ENCODE peak calls at places on chromosome 20, in six cellular contexts. D, P, M, U, G and Y are unnamed samples.
A peak's percentile ranks its signal among the peaks of the same experiment; 100 is the strongest.

GRCh38 chr20:3808141-3808479 is 12.0 kb downstream of the CDC25B start:
- DNase-seq in D (no peak), P (peak; percentile 91), M (peak; percentile 93), U (peak; percentile 62), G (peak; percentile 85), Y (peak; percentile 95)

GRCh38 chr20:37711987-37712961 is 18.4 kb downstream of the CTNNBL1 start:
- DNase-seq in D (no peak), P (peak; percentile 32), M (no peak), U (no peak), G (no peak), Y (no peak)

GRCh38 chr20:15708984-15709598 is 864.2 kb downstream of the KIF16B start:
- DNase-seq in D (peak; percentile 28), P (peak; percentile 37), M (peak; percentile 1), U (peak; percentile 23), G (no peak), Y (no peak)

GRCh38 chr20:23289724-23290395 is 60.7 kb upstream of the NXT1 start:
- DNase-seq in D (no peak), P (no peak), M (no peak), U (no peak), G (no peak), Y (no peak)

GRCh38 chr20:10313701-10314100 is 95.1 kb downstream of the SNAP25 start:
- DNase-seq in D (no peak), P (no peak), M (no peak), U (no peak), G (no peak), Y (no peak)

GRCh38 chr20:40286991-40287531 is 402.0 kb downstream of the MAFB start:
- DNase-seq in D (no peak), P (peak; percentile 70), M (no peak), U (no peak), G (no peak), Y (peak; percentile 92)

GRCh38 chr20:17771206-17772004 is 71.6 kb downstream of the BANF2 start:
- DNase-seq in D (no peak), P (no peak), M (no peak), U (peak; percentile 40), G (no peak), Y (no peak)

GRCh38 chr20:50987493-50988210 is 29.0 kb downstream of the MOCS3 start:
- DNase-seq in D (no peak), P (peak; percentile 71), M (peak; percentile 77), U (peak; percentile 91), G (peak; percentile 67), Y (peak; percentile 72)

GRCh38 chr20:48668451-48668946 is 159.3 kb downstream of the PREX1 start:
- DNase-seq in D (no peak), P (no peak), M (no peak), U (no peak), G (peak; percentile 82), Y (peak; percentile 80)

GRCh38 chr20:3818155-3819151 is 1.9 kb upstream of the AP5S1 start:
- DNase-seq in D (no peak), P (peak; percentile 84), M (peak; percentile 74), U (peak; percentile 73), G (peak; percentile 73), Y (peak; percentile 75)

GRCh38 chr20:17225891-17226409 is 890 bp upstream of the PCSK2 start:
- DNase-seq in D (no peak), P (no peak), M (no peak), U (peak; percentile 65), G (peak; percentile 24), Y (no peak)

GRCh38 chr20:8408587-8409307 is 276.7 kb downstream of the PLCB1 start:
- DNase-seq in D (no peak), P (no peak), M (no peak), U (no peak), G (no peak), Y (no peak)

GRCh38 chr20:11948809-11949208 is 31.1 kb downstream of the BTBD3 start:
- DNase-seq in D (no peak), P (no peak), M (no peak), U (no peak), G (no peak), Y (no peak)

GRCh38 chr20:43911066-43911465 is 3.6 kb upstream of the TOX2 start:
- DNase-seq in D (no peak), P (no peak), M (peak; percentile 80), U (no peak), G (no peak), Y (peak; percentile 73)

GRCh38 chr20:6287471-6287870 is 164.6 kb upstream of the FERMT1 start:
- DNase-seq in D (no peak), P (no peak), M (no peak), U (no peak), G (no peak), Y (no peak)

GRCh38 chr20:10263385-10264165 is 44.9 kb downstream of the SNAP25 start:
- DNase-seq in D (no peak), P (no peak), M (peak; percentile 48), U (no peak), G (no peak), Y (no peak)

GRCh38 chr20:51413753-51414323 is 128.7 kb downstream of the NFATC2 start:
- DNase-seq in D (peak; percentile 50), P (no peak), M (no peak), U (no peak), G (no peak), Y (no peak)

GRCh38 chr20:48564997-48565396 is 262.8 kb downstream of the PREX1 start:
- DNase-seq in D (no peak), P (no peak), M (no peak), U (no peak), G (no peak), Y (no peak)

GRCh38 chr20:17925940-17926300 is 42.7 kb downstream of the SNX5 start:
- DNase-seq in D (no peak), P (no peak), M (no peak), U (no peak), G (no peak), Y (no peak)

GRCh38 chr20:53028337-53029007 is 56.3 kb downstream of the TSHZ2 start:
- DNase-seq in D (no peak), P (no peak), M (peak; percentile 68), U (no peak), G (no peak), Y (no peak)

GRCh38 chr20:36541227-36542018 is at the start of gene MYL9:
- DNase-seq in D (peak; percentile 44), P (peak; percentile 85), M (peak; percentile 81), U (no peak), G (peak; percentile 96), Y (peak; percentile 70)
- H3K4me3 ChIP-seq in D (peak within 1 kb of the TSS; percentile 68), P (peak within 1 kb of the TSS; percentile 76), M (peak within 1 kb of the TSS; percentile 81), U (no peak within 1 kb of the TSS), G (peak within 1 kb of the TSS; percentile 90), Y (peak within 1 kb of the TSS; percentile 48)

GRCh38 chr20:61646986-61647385 is 394.9 kb downstream of the CDH4 start:
- DNase-seq in D (no peak), P (no peak), M (no peak), U (no peak), G (no peak), Y (no peak)
- H3K27me3 ChIP-seq in D (no peaks in the 10 kb centered on the region), P (no peaks in the 10 kb centered on the region), M (no peaks in the 10 kb centered on the region), U (peaks cover 31% of the 10 kb centered on the region), G (no peaks in the 10 kb centered on the region), Y (peaks cover 5% of the 10 kb centered on the region)

GRCh38 chr20:32205502-32206382 is 1.8 kb downstream of the PLAGL2 start:
- DNase-seq in D (no peak), P (no peak), M (no peak), U (no peak), G (no peak), Y (no peak)

GRCh38 chr20:32204485-32205115 is 2.9 kb downstream of the PLAGL2 start:
- DNase-seq in D (no peak), P (no peak), M (no peak), U (no peak), G (no peak), Y (no peak)

GRCh38 chr20:32201296-32201976 is 6.1 kb downstream of the PLAGL2 start:
- DNase-seq in D (no peak), P (no peak), M (peak; percentile 51), U (no peak), G (no peak), Y (no peak)

GRCh38 chr20:32201977-32202363 is 5.6 kb downstream of the PLAGL2 start:
- DNase-seq in D (no peak), P (no peak), M (no peak), U (no peak), G (no peak), Y (no peak)

DNA sequence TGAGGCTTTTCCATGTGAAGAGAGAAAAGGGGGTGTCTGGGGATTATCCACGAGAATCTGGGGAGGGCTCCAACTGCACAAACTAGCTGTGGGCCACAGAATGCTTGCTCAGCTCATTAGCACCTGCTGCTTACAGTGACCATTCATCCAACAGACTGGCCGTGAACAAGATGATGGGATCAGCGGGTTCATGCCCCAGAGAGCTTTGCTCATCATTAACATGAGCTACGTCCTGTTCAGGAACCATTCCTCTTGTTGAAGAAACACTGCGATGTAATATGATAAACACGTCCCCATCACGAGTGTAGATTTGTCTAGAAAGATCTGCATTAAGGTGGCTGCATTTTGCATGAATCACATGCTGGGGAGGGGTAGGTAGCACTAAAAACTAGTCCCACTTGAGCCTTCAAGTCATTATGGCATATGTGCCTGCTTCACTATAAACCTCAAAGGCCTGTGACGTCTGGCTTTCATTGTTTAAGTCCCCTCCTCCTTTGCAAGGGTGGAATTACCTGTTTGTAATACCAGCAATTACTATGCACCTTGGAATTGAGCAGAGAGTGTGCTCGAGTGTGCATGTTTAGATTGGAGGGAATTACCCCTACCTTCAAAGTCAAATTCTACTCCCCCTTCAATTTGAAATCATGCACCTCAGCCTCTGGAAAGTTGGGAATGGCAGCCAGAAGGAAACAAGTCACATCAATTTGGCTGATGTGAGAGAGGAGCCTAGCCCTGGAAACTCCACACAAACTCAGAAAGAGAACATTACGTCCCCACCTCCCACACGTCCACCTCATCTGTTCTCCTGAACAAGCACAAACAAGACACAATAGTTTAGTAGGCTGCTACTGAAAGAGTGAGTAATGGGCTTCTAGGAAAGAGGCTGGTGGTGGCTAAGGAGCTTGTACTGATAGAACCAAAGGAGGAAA is 3.7 kb downstream of the PLAGL2 start:
- DNase-seq in D (no peak), P (peak; percentile 63), M (peak; percentile 22), U (no peak), G (no peak), Y (no peak)
- H3K4me3 ChIP-seq in D (no peak overlapping the region), P (no peak overlapping the region), M (no peak overlapping the region), U (no peak overlapping the region), G (no peak overlapping the region), Y (no peak overlapping the region)

GRCh38 chr20:63303095-63303666 is 10.2 kb downstream of the COL20A1 start:
- DNase-seq in D (no peak), P (no peak), M (no peak), U (no peak), G (no peak), Y (no peak)

GRCh38 chr20:63298731-63299312 is 5.8 kb downstream of the COL20A1 start:
- DNase-seq in D (no peak), P (no peak), M (no peak), U (no peak), G (no peak), Y (no peak)

GRCh38 chr20:63297796-63298572 is 5.0 kb downstream of the COL20A1 start:
- DNase-seq in D (no peak), P (no peak), M (no peak), U (no peak), G (no peak), Y (no peak)

GRCh38 chr20:63305393-63305792 is 12.4 kb downstream of the COL20A1 start:
- DNase-seq in D (no peak), P (no peak), M (no peak), U (no peak), G (no peak), Y (no peak)

DNA sequence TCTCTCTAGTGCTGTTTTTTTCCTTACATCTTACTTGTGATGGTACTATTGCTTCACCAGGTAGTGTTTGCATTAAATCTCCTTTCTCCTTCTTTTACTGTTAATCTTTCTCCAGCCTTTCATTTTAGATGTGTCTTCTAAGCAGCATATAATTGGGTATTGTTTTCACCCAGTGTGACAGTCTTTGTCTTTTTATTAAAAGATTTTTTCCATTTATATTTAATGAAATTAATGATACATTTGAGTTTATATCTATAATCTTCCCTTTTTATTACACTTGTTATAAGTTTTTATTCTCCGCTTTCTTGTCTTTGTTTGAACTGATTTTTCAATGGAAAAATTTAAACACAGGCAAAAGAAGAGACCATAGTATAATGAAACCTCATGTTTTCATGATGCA is 8.7 kb downstream of the COL20A1 start:
- DNase-seq in D (no peak), P (no peak), M (no peak), U (no peak), G (no peak), Y (no peak)
- H3K27me3 ChIP-seq in D (no peaks in the 10 kb centered on the region), P (peaks cover 14% of the 10 kb centered on the region), M (no peaks in the 10 kb centered on the region), U (peaks cover 38% of the 10 kb centered on the region), G (peaks cover 4% of the 10 kb centered on the region), Y (peaks cover 43% of the 10 kb centered on the region)